ENCODE peak calls at places on chromosomes 16 and 17, in ten cellular contexts. I is HuH-7; G is heart left ventricle; Y is effector memory CD4-positive, alpha-beta T cell; Z is activated CD8-positive, alpha-beta T cell treated with anti-CD3 and anti-CD28 coated beads, Interleukin-2, amount 10 ng/mL, durations not matched to agents 7 days and 5 days; W is NCI-H1105 treated with DMSO at 0.1 percent for 48 hours; E is SHP77; P is NCI-H774; V is stimulated activated CD4-positive, alpha-beta T cell treated with anti-CD3 and anti-CD28 coated beads, Interleukin-4, amount 100 ng/mL, for 48 hours; K is HTR-8/SVneo. A is an unnamed sample.

GRCh38 chr17:79750650-79751545 is 20.2 kb downstream of the ENPP7 start:
- DNase-seq in I (no peak), G (no peak), Y (no peak), Z (no peak), W (no peak), E (peak), P (peak), V (no peak), K (no peak), A (no peak)

GRCh38 chr16:68417711-68418301 is 30.5 kb downstream of the SMPD3 start:
- DNase-seq in I (no peak), G (peak), Y (peak), Z (peak), W (peak), E (peak), P (peak), V (peak), K (no peak), A (peak)

GRCh38 chr17:77619851-77620250 is 338.7 kb upstream of the TNRC6C start:
- DNase-seq in I (no peak), G (no peak), Y (no peak), Z (no peak), W (no peak), E (no peak), P (no peak), V (no peak), K (peak), A (no peak)

GRCh38 chr17:77354721-77355455 is 214.1 kb downstream of the SEC14L1 start:
- DNase-seq in I (no peak), G (peak), Y (no peak), Z (no peak), W (no peak), E (no peak), P (no peak), V (no peak), K (no peak), A (no peak)

GRCh38 chr17:49146620-49147306 is 14.2 kb downstream of the B4GALNT2 start:
- DNase-seq in I (no peak), G (no peak), Y (no peak), Z (no peak), W (no peak), E (no peak), P (no peak), V (no peak), K (peak), A (peak)

GRCh38 chr16:86673090-86673955 is 95.0 kb downstream of the FOXL1 start:
- DNase-seq in I (no peak), G (no peak), Y (no peak), Z (no peak), W (no peak), E (no peak), P (no peak), V (no peak), K (no peak), A (no peak)

GRCh38 chr16:4702466-4702808 is 9.1 kb downstream of the NUDT16L1 start:
- DNase-seq in I (no peak), G (no peak), Y (no peak), Z (no peak), W (no peak), E (no peak), P (no peak), V (no peak), K (no peak), A (no peak)

GRCh38 chr16:78242231-78242630 is 142.8 kb downstream of the WWOX start:
- DNase-seq in I (no peak), G (no peak), Y (no peak), Z (no peak), W (no peak), E (no peak), P (no peak), V (no peak), K (no peak), A (no peak)

GRCh38 chr16:17271687-17272086 is 199.1 kb downstream of the XYLT1 start:
- DNase-seq in I (no peak), G (no peak), Y (no peak), Z (no peak), W (peak), E (peak), P (no peak), V (no peak), K (no peak), A (no peak)

GRCh38 chr16:68345958-68346635 is 35.3 kb downstream of the PRMT7 start:
- DNase-seq in I (no peak), G (no peak), Y (no peak), Z (no peak), W (no peak), E (no peak), P (no peak), V (no peak), K (no peak), A (no peak)

GRCh38 chr16:50146479-50147435 is 6.3 kb upstream of the TENT4B start:
- DNase-seq in I (no peak), G (no peak), Y (no peak), Z (no peak), W (peak), E (no peak), P (peak), V (no peak), K (no peak), A (no peak)

GRCh38 chr16:89646906-89647305 is 10.6 kb downstream of the CHMP1A start:
- DNase-seq in I (no peak), G (no peak), Y (no peak), Z (no peak), W (no peak), E (no peak), P (no peak), V (no peak), K (no peak), A (peak)

GRCh38 chr17:14737984-14738651 is 437.2 kb downstream of the HS3ST3B1 start:
- DNase-seq in I (peak), G (peak), Y (no peak), Z (no peak), W (no peak), E (no peak), P (no peak), V (no peak), K (peak), A (peak)

GRCh38 chr17:3843935-3844516 is 2.0 kb downstream of the NCBP3 start:
- DNase-seq in I (peak), G (no peak), Y (peak), Z (peak), W (peak), E (peak), P (no peak), V (peak), K (peak), A (no peak)

GRCh38 chr17:78387982-78388941 is 9.8 kb downstream of the PGS1 start:
- DNase-seq in I (no peak), G (peak), Y (no peak), Z (no peak), W (no peak), E (no peak), P (no peak), V (no peak), K (no peak), A (no peak)

GRCh38 chr16:79274197-79274596 is 326.3 kb downstream of the MAF start:
- DNase-seq in I (no peak), G (no peak), Y (no peak), Z (no peak), W (no peak), E (no peak), P (no peak), V (no peak), K (no peak), A (no peak)

GRCh38 chr17:59837362-59838195 is 55.2 kb downstream of the TUBD1 start:
- DNase-seq in I (no peak), G (peak), Y (peak), Z (peak), W (peak), E (peak), P (peak), V (no peak), K (peak), A (peak)

GRCh38 chr17:36198831-36199465 is 2.4 kb upstream of the CCL3L1 start:
- DNase-seq in I (no peak), G (no peak), Y (no peak), Z (peak), W (no peak), E (no peak), P (no peak), V (no peak), K (no peak), A (no peak)

GRCh38 chr16:30371248-30371816 is 1.0 kb upstream of the TBC1D10B start:
- DNase-seq in I (no peak), G (no peak), Y (no peak), Z (no peak), W (no peak), E (no peak), P (no peak), V (no peak), K (no peak), A (no peak)

GRCh38 chr17:40707720-40708119 is 4.2 kb upstream of the KRT24 start:
- DNase-seq in I (no peak), G (peak), Y (no peak), Z (no peak), W (no peak), E (no peak), P (no peak), V (no peak), K (no peak), A (no peak)

GRCh38 chr16:1534021-1535020 is 855 bp downstream of the TMEM204 start:
- DNase-seq in I (no peak), G (no peak), Y (no peak), Z (no peak), W (no peak), E (no peak), P (no peak), V (peak), K (no peak), A (no peak)

GRCh38 chr16:49441366-49441780 is 67.8 kb downstream of the C16orf78 start:
- DNase-seq in I (no peak), G (peak), Y (peak), Z (peak), W (no peak), E (no peak), P (peak), V (peak), K (no peak), A (no peak)

GRCh38 chr16:10946308-10946707 is 1.9 kb downstream of the CLEC16A start:
- DNase-seq in I (no peak), G (no peak), Y (no peak), Z (no peak), W (no peak), E (no peak), P (no peak), V (no peak), K (no peak), A (no peak)

GRCh38 chr17:34895388-34895787 is 65.9 kb downstream of the CCT6B start:
- DNase-seq in I (no peak), G (no peak), Y (no peak), Z (no peak), W (no peak), E (no peak), P (no peak), V (no peak), K (no peak), A (no peak)

GRCh38 chr16:22075043-22075757 is 17.1 kb upstream of the VWA3A start:
- DNase-seq in I (no peak), G (no peak), Y (no peak), Z (no peak), W (no peak), E (no peak), P (no peak), V (no peak), K (no peak), A (no peak)

GRCh38 chr16:88468289-88469129 is 15.4 kb downstream of the ZFPM1 start:
- DNase-seq in I (peak), G (no peak), Y (no peak), Z (no peak), W (no peak), E (no peak), P (no peak), V (no peak), K (no peak), A (no peak)

GRCh38 chr16:63005356-63005755 is 969.1 kb upstream of the CDH8 start:
- DNase-seq in I (no peak), G (no peak), Y (no peak), Z (no peak), W (no peak), E (no peak), P (no peak), V (no peak), K (no peak), A (no peak)

GRCh38 chr17:73292031-73292531 is 19.7 kb downstream of the CDC42EP4 start:
- DNase-seq in I (no peak), G (peak), Y (no peak), Z (no peak), W (no peak), E (no peak), P (no peak), V (no peak), K (peak), A (no peak)

GRCh38 chr17:59311051-59311468 is 20.4 kb upstream of the YPEL2 start:
- DNase-seq in I (peak), G (peak), Y (no peak), Z (peak), W (peak), E (peak), P (peak), V (no peak), K (peak), A (no peak)

GRCh38 chr16:27462846-27463682 is 61.1 kb downstream of the IL21R start:
- DNase-seq in I (no peak), G (no peak), Y (no peak), Z (no peak), W (no peak), E (no peak), P (no peak), V (no peak), K (no peak), A (no peak)

A was measured in epithelial cell of prostate.